ENCODE peak calls at places on chromosomes 12 and 14, in eight cellular contexts. One of them, this sample, is unnamed.

GRCh38 chr14:98951521-98952152 is 320.4 kb downstream of the BCL11B start:
- DNase-seq in progenitor cell of endocrine pancreas: no peak
- DNase-seq in lower leg skin: no peak
- DNase-seq in LHCN-M2: no peak
- DNase-seq in iPS DF 19.7: no peak
- DNase-seq in NCI-H2171 treated with DMSO at 0.1 percent for 48 hours: no peak
- DNase-seq in fibroblast of mammary gland: no peak
- DNase-seq in effector memory CD4-positive, alpha-beta T cell: no peak
- DNase-seq in this sample: no peak

GRCh38 chr14:51491776-51492175 is 159.9 kb upstream of the FRMD6 start:
- DNase-seq in progenitor cell of endocrine pancreas: no peak
- DNase-seq in lower leg skin: no peak
- DNase-seq in LHCN-M2: no peak
- DNase-seq in iPS DF 19.7: no peak
- DNase-seq in NCI-H2171 treated with DMSO at 0.1 percent for 48 hours: no peak
- DNase-seq in fibroblast of mammary gland: no peak
- DNase-seq in effector memory CD4-positive, alpha-beta T cell: no peak
- DNase-seq in this sample: no peak

GRCh38 chr12:130761537-130762318 is 45.6 kb upstream of the RIMBP2 start:
- DNase-seq in progenitor cell of endocrine pancreas: peak
- DNase-seq in lower leg skin: no peak
- DNase-seq in LHCN-M2: peak
- DNase-seq in iPS DF 19.7: no peak
- DNase-seq in NCI-H2171 treated with DMSO at 0.1 percent for 48 hours: peak
- DNase-seq in fibroblast of mammary gland: peak
- DNase-seq in effector memory CD4-positive, alpha-beta T cell: peak
- DNase-seq in this sample: peak

GRCh38 chr12:80837342-80837978 is 100.3 kb downstream of the LIN7A start:
- DNase-seq in progenitor cell of endocrine pancreas: no peak
- DNase-seq in lower leg skin: no peak
- DNase-seq in LHCN-M2: peak
- DNase-seq in iPS DF 19.7: peak
- DNase-seq in NCI-H2171 treated with DMSO at 0.1 percent for 48 hours: peak
- DNase-seq in fibroblast of mammary gland: peak
- DNase-seq in effector memory CD4-positive, alpha-beta T cell: no peak
- DNase-seq in this sample: peak

GRCh38 chr14:32078794-32079663 is 1.9 kb downstream of the ARHGAP5 start:
- DNase-seq in progenitor cell of endocrine pancreas: no peak
- DNase-seq in lower leg skin: no peak
- DNase-seq in LHCN-M2: no peak
- DNase-seq in iPS DF 19.7: no peak
- DNase-seq in NCI-H2171 treated with DMSO at 0.1 percent for 48 hours: peak
- DNase-seq in fibroblast of mammary gland: peak
- DNase-seq in effector memory CD4-positive, alpha-beta T cell: no peak
- DNase-seq in this sample: no peak

GRCh38 chr14:32762886-32763285 is 175.8 kb upstream of the NPAS3 start:
- DNase-seq in progenitor cell of endocrine pancreas: no peak
- DNase-seq in lower leg skin: no peak
- DNase-seq in LHCN-M2: peak
- DNase-seq in iPS DF 19.7: no peak
- DNase-seq in NCI-H2171 treated with DMSO at 0.1 percent for 48 hours: no peak
- DNase-seq in fibroblast of mammary gland: peak
- DNase-seq in effector memory CD4-positive, alpha-beta T cell: no peak
- DNase-seq in this sample: no peak

GRCh38 chr12:50110127-50110761 is 1.8 kb upstream of the COX14 start:
- DNase-seq in progenitor cell of endocrine pancreas: no peak
- DNase-seq in lower leg skin: no peak
- DNase-seq in LHCN-M2: peak
- DNase-seq in iPS DF 19.7: no peak
- DNase-seq in NCI-H2171 treated with DMSO at 0.1 percent for 48 hours: peak
- DNase-seq in fibroblast of mammary gland: no peak
- DNase-seq in effector memory CD4-positive, alpha-beta T cell: no peak
- DNase-seq in this sample: no peak

GRCh38 chr12:121295123-121295745 is 1.3 kb downstream of the CAMKK2 start:
- DNase-seq in progenitor cell of endocrine pancreas: no peak
- DNase-seq in lower leg skin: no peak
- DNase-seq in LHCN-M2: no peak
- DNase-seq in iPS DF 19.7: no peak
- DNase-seq in NCI-H2171 treated with DMSO at 0.1 percent for 48 hours: no peak
- DNase-seq in fibroblast of mammary gland: no peak
- DNase-seq in effector memory CD4-positive, alpha-beta T cell: no peak
- DNase-seq in this sample: no peak

GRCh38 chr14:76956253-76957090 is 72.0 kb downstream of the IRF2BPL start:
- DNase-seq in progenitor cell of endocrine pancreas: peak
- DNase-seq in lower leg skin: peak
- DNase-seq in LHCN-M2: peak
- DNase-seq in iPS DF 19.7: peak
- DNase-seq in NCI-H2171 treated with DMSO at 0.1 percent for 48 hours: peak
- DNase-seq in fibroblast of mammary gland: peak
- DNase-seq in effector memory CD4-positive, alpha-beta T cell: peak
- DNase-seq in this sample: peak

GRCh38 chr12:56749364-56749763 is 2.8 kb downstream of the PRIM1 start:
- DNase-seq in progenitor cell of endocrine pancreas: no peak
- DNase-seq in lower leg skin: no peak
- DNase-seq in LHCN-M2: no peak
- DNase-seq in iPS DF 19.7: no peak
- DNase-seq in NCI-H2171 treated with DMSO at 0.1 percent for 48 hours: no peak
- DNase-seq in fibroblast of mammary gland: no peak
- DNase-seq in effector memory CD4-positive, alpha-beta T cell: no peak
- DNase-seq in this sample: no peak

GRCh38 chr12:125143491-125143890 is 78.3 kb downstream of the AACS start:
- DNase-seq in progenitor cell of endocrine pancreas: no peak
- DNase-seq in lower leg skin: no peak
- DNase-seq in LHCN-M2: no peak
- DNase-seq in iPS DF 19.7: no peak
- DNase-seq in NCI-H2171 treated with DMSO at 0.1 percent for 48 hours: no peak
- DNase-seq in fibroblast of mammary gland: peak
- DNase-seq in effector memory CD4-positive, alpha-beta T cell: no peak
- DNase-seq in this sample: no peak

GRCh38 chr12:79925492-79925891 is 9.4 kb downstream of the PPP1R12A start:
- DNase-seq in progenitor cell of endocrine pancreas: no peak
- DNase-seq in lower leg skin: no peak
- DNase-seq in LHCN-M2: no peak
- DNase-seq in iPS DF 19.7: no peak
- DNase-seq in NCI-H2171 treated with DMSO at 0.1 percent for 48 hours: no peak
- DNase-seq in fibroblast of mammary gland: no peak
- DNase-seq in effector memory CD4-positive, alpha-beta T cell: no peak
- DNase-seq in this sample: no peak

GRCh38 chr14:101458536-101459391 is 102.5 kb upstream of the DIO3 start:
- DNase-seq in progenitor cell of endocrine pancreas: peak
- DNase-seq in lower leg skin: no peak
- DNase-seq in LHCN-M2: no peak
- DNase-seq in iPS DF 19.7: no peak
- DNase-seq in NCI-H2171 treated with DMSO at 0.1 percent for 48 hours: peak
- DNase-seq in fibroblast of mammary gland: no peak
- DNase-seq in effector memory CD4-positive, alpha-beta T cell: no peak
- DNase-seq in this sample: no peak

GRCh38 chr14:85037411-85037810 is 492.5 kb upstream of the FLRT2 start:
- DNase-seq in progenitor cell of endocrine pancreas: no peak
- DNase-seq in lower leg skin: no peak
- DNase-seq in LHCN-M2: no peak
- DNase-seq in iPS DF 19.7: no peak
- DNase-seq in NCI-H2171 treated with DMSO at 0.1 percent for 48 hours: no peak
- DNase-seq in fibroblast of mammary gland: peak
- DNase-seq in effector memory CD4-positive, alpha-beta T cell: no peak
- DNase-seq in this sample: no peak

GRCh38 chr12:121033625-121034349 is 5.3 kb downstream of the OASL start:
- DNase-seq in progenitor cell of endocrine pancreas: no peak
- DNase-seq in lower leg skin: no peak
- DNase-seq in LHCN-M2: peak
- DNase-seq in iPS DF 19.7: no peak
- DNase-seq in NCI-H2171 treated with DMSO at 0.1 percent for 48 hours: no peak
- DNase-seq in fibroblast of mammary gland: peak
- DNase-seq in effector memory CD4-positive, alpha-beta T cell: peak
- DNase-seq in this sample: no peak

This sample was measured in endothelial cell.